ENCODE peak calls at places on chromosome 19, in nine cellular contexts. R is AML-193, Q is NT2/D1, E is cardiac fibroblast, L is fibroblast of pulmonary artery, P is AG04450, B is progenitor cell of endocrine pancreas, U is retina, W is C1 segment of cervical spinal cord. M is an unnamed sample.

GRCh38 chr19:53308339-53308811 is 25.2 kb upstream of the ZNF845 start:
- DNase-seq in B (peak), E (peak), L (peak), W (no peak), R (no peak), U (peak), Q (no peak), P (no peak), M (no peak)

GRCh38 chr19:46373573-46374359 is 26.9 kb downstream of the PPP5C start:
- DNase-seq in R (no peak), W (no peak), Q (peak), B (peak), E (peak), L (peak), U (no peak), P (no peak), M (peak)

GRCh38 chr19:42546831-42547500 is 18.7 kb upstream of the CEACAM1 start:
- DNase-seq in P (no peak), L (no peak), R (no peak), W (no peak), Q (no peak), U (no peak), B (no peak), E (no peak), M (no peak)

GRCh38 chr19:15631817-15632216 is 8.9 kb upstream of the CYP4F3 start:
- DNase-seq in W (no peak), R (peak), L (no peak), B (no peak), U (no peak), Q (peak), E (peak), P (no peak), M (no peak)

GRCh38 chr19:49835562-49835961 is 15.4 kb upstream of the PTOV1 start:
- DNase-seq in W (no peak), U (no peak), L (no peak), E (no peak), R (no peak), B (no peak), Q (no peak), P (no peak), M (no peak)

GRCh38 chr19:45638930-45639729 is at the start of gene EML2:
- DNase-seq in L (no peak), U (peak), Q (no peak), E (no peak), R (no peak), P (no peak), B (peak), W (no peak), M (no peak)

GRCh38 chr19:35357867-35358573 is at the start of gene FFAR3:
- DNase-seq in W (no peak), E (peak), R (peak), B (no peak), Q (no peak), P (no peak), L (peak), U (no peak), M (no peak)

GRCh38 chr19:3516675-3517207 is 10.6 kb downstream of the FZR1 start:
- DNase-seq in U (no peak), R (no peak), P (no peak), B (no peak), W (no peak), Q (no peak), E (no peak), L (no peak), M (no peak)

GRCh38 chr19:1221904-1222255 is 15.9 kb downstream of the CBARP start:
- DNase-seq in R (no peak), W (no peak), Q (no peak), L (no peak), E (no peak), B (no peak), P (no peak), U (no peak), M (no peak)

GRCh38 chr19:8512115-8512967 is 1.6 kb downstream of the ZNF414 start:
- DNase-seq in U (no peak), E (peak), R (no peak), Q (no peak), B (no peak), W (no peak), P (no peak), L (peak), M (no peak)

GRCh38 chr19:4559569-4559968 is at the start of gene SEMA6B:
- DNase-seq in W (no peak), Q (no peak), L (peak), B (no peak), U (no peak), E (peak), P (no peak), R (no peak), M (no peak)

GRCh38 chr19:38149597-38149996 is 74.4 kb downstream of the DPF1 start:
- DNase-seq in E (no peak), R (no peak), B (no peak), Q (no peak), L (no peak), U (no peak), W (no peak), P (no peak), M (no peak)